ENCODE peak calls at places on chromosomes 13 and 19, in four cellular contexts. Z is Peyer's patch, X is fibroblast of the aortic adventitia, G is thoracic aorta. B is an unnamed sample.

GRCh38 chr13:85806553-85807175 is 7.4 kb upstream of the SLITRK6 start:
- DNase-seq in X (peak), Z (no peak), G (no peak), B (no peak)

GRCh38 chr19:5621945-5622464 is 571 bp downstream of the SAFB2 start:
- DNase-seq in Z (no peak), X (peak), G (no peak), B (peak)

GRCh38 chr19:632228-633067 is 889 bp downstream of the POLRMT start:
- DNase-seq in G (no peak), X (peak), Z (peak), B (no peak)

GRCh38 chr13:63336549-63336948 is 1920.9 kb upstream of the PCDH20 start:
- DNase-seq in X (no peak), G (no peak), Z (no peak), B (no peak)

GRCh38 chr13:41458187-41458938 is 1.0 kb downstream of the RGCC start:
- DNase-seq in Z (no peak), G (no peak), X (no peak), B (peak)

GRCh38 chr13:30616927-30617314 is 799 bp upstream of the USPL1 start:
- DNase-seq in Z (no peak), X (peak), G (peak), B (no peak)

GRCh38 chr13:34207872-34208271 is 389.9 kb downstream of the RFC3 start:
- DNase-seq in G (no peak), X (peak), Z (no peak), B (no peak)

GRCh38 chr13:51318015-51318414 is 21.5 kb upstream of the SERPINE3 start:
- DNase-seq in Z (no peak), G (no peak), X (no peak), B (no peak)

DNA sequence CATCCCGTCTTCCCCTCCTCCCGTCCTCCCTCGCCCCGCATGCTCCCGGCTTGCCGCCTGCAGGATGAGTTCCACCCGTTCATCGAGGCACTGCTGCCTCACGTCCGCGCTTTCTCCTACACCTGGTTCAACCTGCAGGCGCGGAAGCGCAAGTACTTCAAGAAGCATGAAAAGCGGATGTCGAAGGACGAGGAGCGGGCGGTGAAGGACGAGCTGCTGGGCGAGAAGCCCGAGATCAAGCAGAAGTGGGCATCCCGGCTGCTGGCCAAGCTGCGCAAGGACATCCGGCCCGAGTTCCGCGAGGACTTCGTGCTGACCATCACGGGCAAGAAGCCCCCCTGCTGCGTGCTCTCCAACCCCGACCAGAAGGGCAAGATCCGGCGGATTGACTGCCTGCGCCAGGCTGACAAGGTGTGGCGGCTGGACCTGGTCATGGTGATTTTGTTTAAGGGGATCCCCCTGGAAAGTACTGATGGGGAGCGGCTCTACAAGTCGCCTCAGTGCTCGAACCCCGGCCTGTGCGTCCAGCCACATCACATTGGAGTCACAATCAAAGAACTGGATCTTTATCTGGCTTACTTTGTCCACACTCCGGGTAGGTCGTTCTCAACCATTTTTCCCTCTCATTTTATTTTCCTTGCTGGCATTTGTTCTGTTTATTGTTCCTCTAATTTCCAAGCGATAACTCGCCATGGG is 29.8 kb downstream of the NFIX start:
- DNase-seq in G (no peak), X (no peak), Z (peak), B (no peak)
- H3K4me3 ChIP-seq in G (peak), X (peak), Z (peak), B (peak)

GRCh38 chr13:111051656-111052232 is 63.4 kb upstream of the ARHGEF7 start:
- DNase-seq in G (no peak), Z (no peak), X (no peak), B (no peak)

GRCh38 chr13:111050539-111050879 is 64.6 kb upstream of the ARHGEF7 start:
- DNase-seq in G (no peak), Z (no peak), X (no peak), B (no peak)

GRCh38 chr13:111051041-111051440 is 64.1 kb upstream of the ARHGEF7 start:
- DNase-seq in G (no peak), Z (no peak), X (no peak), B (no peak)

GRCh38 chr13:111048387-111048786 is 66.7 kb upstream of the ARHGEF7 start:
- DNase-seq in X (no peak), G (no peak), Z (no peak), B (no peak)

DNA sequence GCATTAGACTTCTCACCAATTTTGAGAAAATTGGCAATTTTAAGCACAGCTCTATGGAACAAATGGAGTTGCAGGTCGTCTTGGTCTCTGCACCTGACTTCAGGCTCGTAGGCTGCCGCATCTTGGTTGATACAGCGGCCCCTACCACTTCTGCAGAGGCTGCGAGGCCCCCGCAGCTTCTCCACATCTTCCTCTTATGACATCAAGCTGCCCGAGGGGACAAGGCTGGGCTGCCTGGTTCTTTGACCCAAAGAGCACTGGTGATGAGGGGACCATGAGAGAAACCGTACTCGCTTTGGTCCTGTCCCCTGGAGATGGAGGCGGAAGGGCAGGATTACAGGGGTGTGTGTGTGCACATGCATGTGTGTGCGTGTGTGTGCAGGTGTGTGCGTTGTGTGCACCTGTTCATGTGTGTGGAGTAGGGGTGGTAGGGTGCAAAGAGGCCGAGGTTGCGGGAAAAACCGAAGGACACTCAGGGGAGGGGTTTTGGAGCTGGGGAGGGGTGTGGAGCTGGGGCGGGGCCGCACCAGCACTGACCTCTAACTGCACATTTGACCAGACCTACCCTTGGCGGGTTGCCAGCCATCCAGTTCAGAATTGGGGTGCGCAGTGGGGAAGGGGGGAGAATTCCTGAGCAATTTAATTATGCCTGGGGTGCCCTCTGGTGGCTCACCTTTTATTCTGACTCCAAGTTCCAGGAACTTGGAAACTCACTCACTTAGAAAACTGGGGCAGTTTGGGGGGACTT is 65.1 kb upstream of the ARHGEF7 start:
- DNase-seq in G (no peak), X (peak), Z (no peak), B (peak)
- TF ChIP-seq CTCF in G (peak), X (peak), Z (peak), B (peak)

GRCh38 chr19:45996933-45997332 is 1.7 kb downstream of the CCDC61 start:
- DNase-seq in G (no peak), Z (no peak), X (no peak), B (no peak)

GRCh38 chr19:45994989-45995714 is at the start of gene CCDC61:
- DNase-seq in G (peak), Z (peak), X (peak), B (peak)

GRCh38 chr19:45998834-45999233 is 3.6 kb downstream of the CCDC61 start:
- DNase-seq in G (no peak), X (no peak), Z (no peak), B (no peak)

GRCh38 chr19:45994456-45994988 is 745 bp upstream of the CCDC61 start:
- DNase-seq in Z (no peak), X (no peak), G (no peak), B (no peak)

GRCh38 chr19:45995715-45996385 is 583 bp downstream of the CCDC61 start:
- DNase-seq in X (peak), G (no peak), Z (no peak), B (no peak)
- H3K4me3 ChIP-seq in X (peak), G (peak), Z (peak), B (peak)

GRCh38 chr19:44794610-44795009 is 14.3 kb upstream of the BCAM start:
- DNase-seq in Z (no peak), G (no peak), X (no peak), B (no peak)
- TF ChIP-seq CTCF in Z (no peak), G (no peak), X (no peak), B (no peak)

GRCh38 chr13:27493981-27494380 is 43.6 kb upstream of the MTIF3 start:
- DNase-seq in X (peak), Z (no peak), G (no peak), B (no peak)
- H3K4me3 ChIP-seq in X (no peak), Z (no peak), G (no peak), B (no peak)

GRCh38 chr19:45140533-45140932 is 20.2 kb downstream of the NKPD1 start:
- DNase-seq in Z (no peak), X (no peak), G (no peak), B (no peak)

GRCh38 chr19:45141203-45141900 is 19.4 kb downstream of the NKPD1 start:
- DNase-seq in X (no peak), Z (no peak), G (no peak), B (no peak)

GRCh38 chr19:45138303-45138751 is 22.5 kb downstream of the NKPD1 start:
- DNase-seq in Z (no peak), X (no peak), G (no peak), B (no peak)

GRCh38 chr19:45139286-45140143 is 21.3 kb downstream of the NKPD1 start:
- DNase-seq in X (no peak), Z (no peak), G (no peak), B (no peak)

GRCh38 chr19:45140144-45140503 is 20.7 kb downstream of the NKPD1 start:
- DNase-seq in X (no peak), G (no peak), Z (no peak), B (no peak)
- TF ChIP-seq CTCF in X (no peak), G (no peak), Z (no peak), B (no peak)

GRCh38 chr13:76338003-76338402 is 548.2 kb downstream of the KCTD12 start:
- DNase-seq in X (no peak), Z (no peak), G (no peak), B (no peak)
- H3K4me3 ChIP-seq in X (no peak), Z (no peak), G (no peak), B (no peak)

GRCh38 chr19:57583521-57584416 is at the start of gene ZIK1:
- DNase-seq in X (peak), Z (peak), G (peak), B (peak)
- TF ChIP-seq CTCF in X (no peak), Z (no peak), G (no peak), B (peak)

DNA sequence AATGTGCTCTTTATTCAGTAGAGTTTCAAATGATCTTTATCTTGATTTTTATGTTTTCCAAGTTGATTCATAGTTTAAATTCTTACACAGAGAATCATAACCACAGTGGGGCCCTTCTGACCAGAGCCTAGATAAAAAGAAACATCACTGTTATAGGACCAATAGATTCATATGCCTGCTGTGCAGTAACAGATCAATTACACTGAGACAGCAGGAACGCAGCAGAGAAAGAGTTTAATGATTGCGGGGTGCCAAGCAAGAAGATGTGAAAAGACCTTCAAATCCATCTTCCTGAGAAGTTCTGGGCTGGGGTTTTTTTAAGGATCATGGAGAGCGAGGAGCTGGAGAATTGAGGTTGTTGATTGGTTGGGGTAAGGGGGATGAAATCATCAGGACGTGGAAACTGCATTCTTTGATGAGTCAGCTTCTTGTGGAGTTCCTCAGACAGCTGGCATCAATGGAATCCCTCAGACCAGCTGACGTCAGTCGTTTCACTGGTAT is 346.6 kb downstream of the TBC1D4 start:
- DNase-seq in G (no peak), X (peak), Z (no peak), B (no peak)
- H3K4me3 ChIP-seq in G (no peak), X (no peak), Z (no peak), B (no peak)

DNA sequence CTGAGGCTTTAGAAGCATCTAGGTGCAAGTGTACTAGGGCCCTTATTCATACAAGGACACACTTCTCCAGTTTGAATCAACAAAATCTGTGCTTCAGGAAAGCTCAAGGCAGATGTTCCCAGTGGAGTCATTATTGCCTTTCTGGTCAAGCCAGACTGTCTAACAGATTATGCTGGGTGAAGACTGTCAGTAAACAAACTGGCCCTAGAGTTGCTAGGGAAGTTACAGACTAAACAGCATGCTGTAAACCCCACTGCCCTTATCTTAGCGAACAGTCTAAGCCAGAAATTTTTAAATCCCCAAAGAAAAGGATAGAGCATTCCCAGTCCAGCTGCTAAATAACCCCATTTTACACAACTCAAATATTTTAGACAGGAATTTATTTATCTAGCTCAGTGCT is 1701.3 kb upstream of the PRR20A start:
- DNase-seq in G (no peak), X (no peak), Z (no peak), B (no peak)
- TF ChIP-seq CTCF in G (no peak), X (no peak), Z (no peak), B (no peak)

B was measured in heart right ventricle.